ENCODE peak calls at places on chromosome 1, in eight cellular contexts. K, G, N, L, S, M, F and U are unnamed samples.

GRCh38 chr1:150150511-150151021 is 850 bp downstream of the PLEKHO1 start:
- DNase-seq in K (no peak), G (no peak), N (no peak), L (peak; percentile 58), S (no peak), M (no peak), F (no peak), U (peak; percentile 60)

GRCh38 chr1:30730351-30731108 is 7.1 kb upstream of the MATN1 start:
- DNase-seq in K (no peak), G (no peak), N (no peak), L (no peak), S (no peak), M (no peak), F (no peak), U (peak; percentile 50)

GRCh38 chr1:33606272-33606671 is 133.8 kb downstream of the ZSCAN20 start:
- DNase-seq in K (no peak), G (no peak), N (no peak), L (no peak), S (no peak), M (no peak), F (no peak), U (no peak)

GRCh38 chr1:64006276-64007051 is 197.0 kb upstream of the UBE2U start:
- DNase-seq in K (no peak), G (peak; percentile 14), N (no peak), L (no peak), S (peak; percentile 22), M (peak; percentile 84), F (peak; percentile 19), U (no peak)

GRCh38 chr1:115429242-115429641 is 91.2 kb upstream of the NGF start:
- DNase-seq in K (no peak), G (no peak), N (no peak), L (no peak), S (no peak), M (no peak), F (peak; percentile 8), U (no peak)

GRCh38 chr1:167774710-167775109 is 52.9 kb downstream of the MPZL1 start:
- DNase-seq in K (no peak), G (peak; percentile 5), N (no peak), L (no peak), S (no peak), M (no peak), F (no peak), U (no peak)

GRCh38 chr1:150010388-150011115 is at the start of gene OTUD7B:
- DNase-seq in K (peak; percentile 88), G (peak; percentile 69), N (peak; percentile 66), L (peak; percentile 91), S (peak; percentile 80), M (peak; percentile 92), F (peak; percentile 68), U (peak; percentile 91)

GRCh38 chr1:43358121-43358745 is 548 bp upstream of the CDC20 start:
- DNase-seq in K (no peak), G (peak; percentile 58), N (peak; percentile 43), L (no peak), S (no peak), M (peak; percentile 53), F (peak; percentile 49), U (peak; percentile 21)

GRCh38 chr1:31663622-31664452 is 19.2 kb upstream of the PEF1 start:
- DNase-seq in K (no peak), G (peak; percentile 74), N (peak; percentile 81), L (peak; percentile 74), S (no peak), M (peak; percentile 72), F (peak; percentile 13), U (peak; percentile 53)

GRCh38 chr1:155085504-155086181 is 7.0 kb downstream of the EFNA3 start:
- DNase-seq in K (no peak), G (no peak), N (no peak), L (peak; percentile 64), S (peak; percentile 81), M (peak; percentile 78), F (no peak), U (peak; percentile 76)

GRCh38 chr1:246417152-246417812 is 89.8 kb downstream of the SMYD3 start:
- DNase-seq in K (no peak), G (no peak), N (no peak), L (no peak), S (no peak), M (no peak), F (no peak), U (no peak)

GRCh38 chr1:226064816-226065248 is 2.3 kb downstream of the H3-3A start:
- DNase-seq in K (no peak), G (peak; percentile 41), N (no peak), L (peak; percentile 32), S (peak; percentile 61), M (peak; percentile 73), F (no peak), U (peak; percentile 53)

GRCh38 chr1:198520524-198521254 is 19.8 kb downstream of the ATP6V1G3 start:
- DNase-seq in K (no peak), G (no peak), N (peak; percentile 11), L (no peak), S (no peak), M (no peak), F (no peak), U (no peak)

GRCh38 chr1:181778630-181779285 is 282.8 kb downstream of the ZNF648 start:
- DNase-seq in K (no peak), G (no peak), N (no peak), L (no peak), S (no peak), M (peak; percentile 37), F (no peak), U (peak; percentile 28)

GRCh38 chr1:227891223-227891954 is 56.3 kb downstream of the WNT9A start:
- DNase-seq in K (no peak), G (no peak), N (peak; percentile 14), L (peak; percentile 11), S (peak; percentile 10), M (peak; percentile 4), F (no peak), U (no peak)

GRCh38 chr1:103211073-103211472 is 102.8 kb upstream of the COL11A1 start:
- DNase-seq in K (no peak), G (no peak), N (no peak), L (no peak), S (no peak), M (no peak), F (no peak), U (no peak)

GRCh38 chr1:119141020-119141424 is 569 bp upstream of the WARS2 start:
- DNase-seq in K (no peak), G (no peak), N (no peak), L (peak; percentile 28), S (no peak), M (peak; percentile 16), F (no peak), U (peak; percentile 22)

GRCh38 chr1:23167353-23168078 is 1.1 kb downstream of the LUZP1 start:
- DNase-seq in K (no peak), G (no peak), N (no peak), L (peak; percentile 41), S (peak; percentile 34), M (peak; percentile 59), F (no peak), U (peak; percentile 52)
- TF ChIP-seq POLR2A in K (no peak), G (no peak), N (no peak), L (no peak), S (no peak), M (peak; percentile 22), F (no peak), U (peak; percentile 34)

GRCh38 chr1:160741092-160741501 is 2.0 kb downstream of the SLAMF7 start:
- DNase-seq in K (no peak), G (no peak), N (no peak), L (no peak), S (no peak), M (no peak), F (no peak), U (no peak)

GRCh38 chr1:160743266-160743665 is 4.2 kb downstream of the SLAMF7 start:
- DNase-seq in K (no peak), G (no peak), N (no peak), L (no peak), S (no peak), M (no peak), F (no peak), U (no peak)

GRCh38 chr1:160744287-160744857 is 5.3 kb downstream of the SLAMF7 start:
- DNase-seq in K (no peak), G (no peak), N (no peak), L (no peak), S (no peak), M (no peak), F (no peak), U (no peak)

GRCh38 chr1:160741597-160742348 is 2.7 kb downstream of the SLAMF7 start:
- DNase-seq in K (no peak), G (no peak), N (no peak), L (no peak), S (no peak), M (no peak), F (no peak), U (no peak)

GRCh38 chr1:160742428-160743127 is 3.5 kb downstream of the SLAMF7 start:
- DNase-seq in K (no peak), G (no peak), N (no peak), L (no peak), S (no peak), M (no peak), F (no peak), U (no peak)
- TF ChIP-seq POLR2A in K (no peak), G (no peak), N (no peak), L (no peak), S (no peak), M (no peak), F (no peak), U (no peak)

DNA sequence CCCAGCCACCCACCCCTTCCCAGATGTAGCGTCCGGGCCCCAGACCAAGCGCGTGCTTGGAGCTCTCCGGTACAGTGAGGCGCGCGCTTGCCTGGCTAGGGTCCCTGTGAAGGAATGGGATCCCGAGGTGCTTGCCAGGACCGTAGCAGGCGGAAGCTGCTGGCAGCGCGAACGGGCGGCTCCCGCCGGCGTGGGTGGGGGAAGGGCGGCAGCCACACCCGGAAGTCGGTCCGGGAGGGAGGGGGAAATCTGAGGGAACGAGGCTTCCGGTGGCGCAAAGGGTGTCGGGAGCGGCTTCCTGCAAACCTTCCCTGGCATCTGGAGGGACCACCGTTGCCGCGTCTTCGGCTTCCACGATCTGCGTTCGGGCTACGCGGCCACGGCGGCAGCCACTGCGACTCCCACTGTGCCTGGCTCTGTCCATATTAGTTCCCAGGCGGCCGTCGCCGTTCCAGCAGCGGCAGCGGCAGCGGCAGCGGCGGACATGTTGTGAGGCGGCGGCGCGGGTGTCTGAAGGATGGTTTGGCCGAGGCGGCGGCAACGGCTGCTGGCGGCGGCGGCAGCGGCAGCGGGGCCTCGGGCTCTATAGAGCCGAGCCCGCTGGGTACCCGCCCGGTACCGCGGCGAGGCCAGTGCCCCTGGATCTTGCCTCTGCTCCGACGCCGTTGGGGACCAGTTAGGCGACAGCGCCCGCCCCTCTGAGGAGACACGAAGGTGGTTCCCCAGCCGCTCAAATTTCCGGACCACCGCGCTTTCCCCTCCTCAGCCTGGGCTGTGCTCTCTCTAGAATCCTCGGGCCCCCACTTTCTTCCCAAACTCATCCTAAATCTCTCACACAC is at the start of gene DR1:
- DNase-seq in K (peak; percentile 93), G (peak; percentile 80), N (peak; percentile 84), L (peak; percentile 94), S (peak; percentile 92), M (peak; percentile 97), F (peak; percentile 57), U (peak; percentile 92)
- TF ChIP-seq POLR2A in K (peak; percentile 80), G (peak; percentile 61), N (peak; percentile 89), L (peak; percentile 87), S (peak; percentile 49), M (peak; percentile 96), F (peak; percentile 83), U (peak; percentile 93)

DNA sequence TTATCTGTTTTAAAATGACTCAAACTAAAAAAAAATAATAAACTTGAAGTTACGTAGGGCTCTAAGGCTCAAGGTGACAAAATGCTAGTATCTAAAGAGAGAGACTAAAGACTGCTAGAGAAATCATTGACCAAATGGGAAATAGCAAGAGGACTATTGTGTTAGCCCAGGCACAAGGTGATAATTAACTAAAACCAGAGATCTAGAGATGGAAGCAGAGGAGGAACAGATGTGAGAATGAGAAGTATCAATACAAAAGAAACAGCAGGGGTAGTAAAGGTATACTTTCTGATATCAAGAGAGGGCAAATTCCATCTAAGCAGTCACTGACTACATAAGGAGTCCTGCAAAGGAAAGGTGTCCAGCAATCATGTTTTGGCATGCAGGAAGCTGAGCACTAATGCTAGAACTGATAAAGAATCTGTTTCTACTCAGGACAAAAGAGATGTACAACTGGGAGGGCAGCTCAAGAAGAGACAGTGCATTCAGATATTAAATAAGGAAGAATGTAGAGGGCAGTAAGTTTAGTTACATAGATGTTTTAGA is 100.2 kb upstream of the GNG4 start:
- DNase-seq in K (no peak), G (no peak), N (no peak), L (no peak), S (no peak), M (no peak), F (no peak), U (no peak)
- TF ChIP-seq POLR2A in K (no peak), G (no peak), N (no peak), L (no peak), S (no peak), M (no peak), F (no peak), U (no peak)